ENCODE peak calls at places on chromosomes 16 and 17, in nine cellular contexts. One of them, this sample, is unnamed. For H3K36me3, the result is how much of the 10 kb centered on the place peaks cover.

GRCh38 chr16:29645699-29646187 is 17.3 kb upstream of the SPN start:
- DNase-seq in mesendoderm: peak
- DNase-seq in kidney: no peak
- DNase-seq in adipocyte: no peak
- DNase-seq in K562: peak
- DNase-seq in neuronal stem cell: no peak
- DNase-seq in IMR-90: no peak
- DNase-seq in DND-41: no peak
- DNase-seq in GM23248: no peak
- DNase-seq in this sample: no peak

GRCh38 chr17:19346351-19347255 is 15.9 kb downstream of the B9D1 start:
- DNase-seq in mesendoderm: no peak
- DNase-seq in kidney: peak
- DNase-seq in adipocyte: peak
- DNase-seq in K562: peak
- DNase-seq in neuronal stem cell: no peak
- DNase-seq in IMR-90: peak
- DNase-seq in DND-41: no peak
- DNase-seq in GM23248: peak
- DNase-seq in this sample: no peak

GRCh38 chr17:61488878-61489718 is 36.9 kb downstream of the TBX4 start:
- DNase-seq in mesendoderm: no peak
- DNase-seq in kidney: peak
- DNase-seq in adipocyte: no peak
- DNase-seq in K562: no peak
- DNase-seq in neuronal stem cell: no peak
- DNase-seq in IMR-90: no peak
- DNase-seq in DND-41: no peak
- DNase-seq in GM23248: no peak
- DNase-seq in this sample: no peak

GRCh38 chr17:82013341-82013740 is 9.3 kb downstream of the CENPX start:
- DNase-seq in mesendoderm: no peak
- DNase-seq in kidney: no peak
- DNase-seq in adipocyte: no peak
- DNase-seq in K562: no peak
- DNase-seq in neuronal stem cell: no peak
- DNase-seq in IMR-90: peak
- DNase-seq in DND-41: no peak
- DNase-seq in GM23248: no peak
- DNase-seq in this sample: no peak

GRCh38 chr16:14486520-14487303 is 143.3 kb downstream of the PARN start:
- DNase-seq in mesendoderm: peak
- DNase-seq in kidney: peak
- DNase-seq in adipocyte: peak
- DNase-seq in K562: peak
- DNase-seq in neuronal stem cell: no peak
- DNase-seq in IMR-90: peak
- DNase-seq in DND-41: no peak
- DNase-seq in GM23248: peak
- DNase-seq in this sample: peak

GRCh38 chr17:29051731-29052130 is 8.8 kb downstream of the PIPOX start:
- DNase-seq in mesendoderm: no peak
- DNase-seq in kidney: no peak
- DNase-seq in adipocyte: no peak
- DNase-seq in K562: no peak
- DNase-seq in neuronal stem cell: no peak
- DNase-seq in IMR-90: no peak
- DNase-seq in DND-41: no peak
- DNase-seq in GM23248: no peak
- DNase-seq in this sample: no peak

GRCh38 chr16:57761957-57762356 is 26.4 kb downstream of the KATNB1 start:
- DNase-seq in mesendoderm: no peak
- DNase-seq in kidney: peak
- DNase-seq in adipocyte: no peak
- DNase-seq in K562: no peak
- DNase-seq in neuronal stem cell: no peak
- DNase-seq in IMR-90: no peak
- DNase-seq in DND-41: no peak
- DNase-seq in GM23248: no peak
- DNase-seq in this sample: no peak

GRCh38 chr16:88810166-88810867 is 1.4 kb downstream of the APRT start:
- DNase-seq in mesendoderm: peak
- DNase-seq in kidney: no peak
- DNase-seq in adipocyte: no peak
- DNase-seq in K562: no peak
- DNase-seq in neuronal stem cell: no peak
- DNase-seq in IMR-90: no peak
- DNase-seq in DND-41: no peak
- DNase-seq in GM23248: peak
- DNase-seq in this sample: no peak

GRCh38 chr16:89700649-89701424 is 668 bp downstream of the SPATA2L start:
- DNase-seq in mesendoderm: peak
- DNase-seq in kidney: peak
- DNase-seq in adipocyte: peak
- DNase-seq in K562: peak
- DNase-seq in neuronal stem cell: no peak
- DNase-seq in IMR-90: peak
- DNase-seq in DND-41: no peak
- DNase-seq in GM23248: peak
- DNase-seq in this sample: peak

GRCh38 chr17:29294580-29294900 is 592 bp upstream of the NUFIP2 start:
- DNase-seq in mesendoderm: no peak
- DNase-seq in kidney: no peak
- DNase-seq in adipocyte: no peak
- DNase-seq in K562: no peak
- DNase-seq in neuronal stem cell: no peak
- DNase-seq in IMR-90: no peak
- DNase-seq in DND-41: no peak
- DNase-seq in GM23248: no peak
- DNase-seq in this sample: peak

GRCh38 chr17:49575524-49576120 is at the start of gene NXPH3:
- DNase-seq in mesendoderm: peak
- DNase-seq in kidney: peak
- DNase-seq in adipocyte: peak
- DNase-seq in K562: peak
- DNase-seq in neuronal stem cell: peak
- DNase-seq in IMR-90: peak
- DNase-seq in DND-41: no peak
- DNase-seq in GM23248: peak
- DNase-seq in this sample: peak
- H3K9ac ChIP-seq in mesendoderm: peak
- H3K9ac ChIP-seq in kidney: no peak
- H3K9ac ChIP-seq in adipocyte: peak
- H3K9ac ChIP-seq in K562: peak
- H3K9ac ChIP-seq in neuronal stem cell: peak
- H3K9ac ChIP-seq in IMR-90: peak
- H3K9ac ChIP-seq in DND-41: no peak
- H3K9ac ChIP-seq in GM23248: peak
- H3K9ac ChIP-seq in this sample: peak

GRCh38 chr17:80307994-80308671 is 47.5 kb downstream of the RNF213 start:
- DNase-seq in mesendoderm: peak
- DNase-seq in kidney: no peak
- DNase-seq in adipocyte: no peak
- DNase-seq in K562: no peak
- DNase-seq in neuronal stem cell: no peak
- DNase-seq in IMR-90: no peak
- DNase-seq in DND-41: no peak
- DNase-seq in GM23248: no peak
- DNase-seq in this sample: no peak
- H3K36me3 ChIP-seq in mesendoderm: under half
- H3K36me3 ChIP-seq in kidney: half or more
- H3K36me3 ChIP-seq in adipocyte: half or more
- H3K36me3 ChIP-seq in K562: under half
- H3K36me3 ChIP-seq in neuronal stem cell: under half
- H3K36me3 ChIP-seq in IMR-90: half or more
- H3K36me3 ChIP-seq in DND-41: half or more
- H3K36me3 ChIP-seq in GM23248: half or more
- H3K36me3 ChIP-seq in this sample: under half

GRCh38 chr17:9009096-9009495 is 12.2 kb upstream of the NTN1 start:
- DNase-seq in mesendoderm: no peak
- DNase-seq in kidney: no peak
- DNase-seq in adipocyte: no peak
- DNase-seq in K562: no peak
- DNase-seq in neuronal stem cell: no peak
- DNase-seq in IMR-90: no peak
- DNase-seq in DND-41: no peak
- DNase-seq in GM23248: no peak
- DNase-seq in this sample: no peak

GRCh38 chr17:9006175-9006767 is 15.0 kb upstream of the NTN1 start:
- DNase-seq in mesendoderm: no peak
- DNase-seq in kidney: no peak
- DNase-seq in adipocyte: no peak
- DNase-seq in K562: no peak
- DNase-seq in neuronal stem cell: no peak
- DNase-seq in IMR-90: no peak
- DNase-seq in DND-41: no peak
- DNase-seq in GM23248: no peak
- DNase-seq in this sample: no peak

GRCh38 chr17:9007052-9007714 is 14.1 kb upstream of the NTN1 start:
- DNase-seq in mesendoderm: no peak
- DNase-seq in kidney: no peak
- DNase-seq in adipocyte: no peak
- DNase-seq in K562: no peak
- DNase-seq in neuronal stem cell: no peak
- DNase-seq in IMR-90: no peak
- DNase-seq in DND-41: no peak
- DNase-seq in GM23248: no peak
- DNase-seq in this sample: no peak

GRCh38 chr17:9009737-9010136 is 11.6 kb upstream of the NTN1 start:
- DNase-seq in mesendoderm: no peak
- DNase-seq in kidney: no peak
- DNase-seq in adipocyte: no peak
- DNase-seq in K562: no peak
- DNase-seq in neuronal stem cell: no peak
- DNase-seq in IMR-90: no peak
- DNase-seq in DND-41: no peak
- DNase-seq in GM23248: no peak
- DNase-seq in this sample: no peak

DNA sequence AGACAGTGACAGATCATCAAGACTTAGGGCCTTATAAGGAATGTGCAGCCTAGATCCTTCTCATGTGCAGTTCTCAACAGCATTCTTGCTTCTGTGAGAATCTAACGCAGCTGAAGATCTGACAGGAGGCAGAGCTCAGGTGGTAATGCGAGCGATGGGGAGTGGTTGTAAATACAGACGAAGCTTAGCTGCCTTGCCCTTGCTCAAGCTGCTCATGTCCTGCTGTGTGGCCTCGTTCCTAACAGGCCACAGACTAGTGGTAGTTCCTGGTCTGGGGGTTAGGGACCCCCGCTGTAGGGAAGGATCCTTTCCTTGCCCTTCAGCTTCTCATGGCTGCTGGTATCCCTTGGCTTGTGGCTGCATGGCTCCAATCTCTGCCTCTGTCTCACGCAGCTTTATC is 10.3 kb upstream of the NTN1 start:
- DNase-seq in mesendoderm: no peak
- DNase-seq in kidney: no peak
- DNase-seq in adipocyte: no peak
- DNase-seq in K562: no peak
- DNase-seq in neuronal stem cell: no peak
- DNase-seq in IMR-90: no peak
- DNase-seq in DND-41: no peak
- DNase-seq in GM23248: no peak
- DNase-seq in this sample: no peak
- H3K9ac ChIP-seq in mesendoderm: no peak
- H3K9ac ChIP-seq in kidney: no peak
- H3K9ac ChIP-seq in adipocyte: no peak
- H3K9ac ChIP-seq in K562: no peak
- H3K9ac ChIP-seq in neuronal stem cell: no peak
- H3K9ac ChIP-seq in IMR-90: no peak
- H3K9ac ChIP-seq in DND-41: no peak
- H3K9ac ChIP-seq in GM23248: no peak
- H3K9ac ChIP-seq in this sample: no peak

GRCh38 chr17:7903154-7904103 is 12.7 kb downstream of the RNF227 start:
- DNase-seq in mesendoderm: peak
- DNase-seq in kidney: no peak
- DNase-seq in adipocyte: no peak
- DNase-seq in K562: no peak
- DNase-seq in neuronal stem cell: no peak
- DNase-seq in IMR-90: no peak
- DNase-seq in DND-41: no peak
- DNase-seq in GM23248: no peak
- DNase-seq in this sample: peak
- H3K36me3 ChIP-seq in mesendoderm: under half
- H3K36me3 ChIP-seq in kidney: half or more
- H3K36me3 ChIP-seq in adipocyte: half or more
- H3K36me3 ChIP-seq in K562: half or more
- H3K36me3 ChIP-seq in neuronal stem cell: under half
- H3K36me3 ChIP-seq in IMR-90: half or more
- H3K36me3 ChIP-seq in DND-41: half or more
- H3K36me3 ChIP-seq in GM23248: under half
- H3K36me3 ChIP-seq in this sample: under half

GRCh38 chr17:65973237-65973636 is 218.7 kb downstream of the CEP112 start:
- DNase-seq in mesendoderm: no peak
- DNase-seq in kidney: no peak
- DNase-seq in adipocyte: peak
- DNase-seq in K562: no peak
- DNase-seq in neuronal stem cell: no peak
- DNase-seq in IMR-90: no peak
- DNase-seq in DND-41: no peak
- DNase-seq in GM23248: no peak
- DNase-seq in this sample: no peak

GRCh38 chr17:65975878-65976277 is 216.1 kb downstream of the CEP112 start:
- DNase-seq in mesendoderm: peak
- DNase-seq in kidney: no peak
- DNase-seq in adipocyte: no peak
- DNase-seq in K562: no peak
- DNase-seq in neuronal stem cell: peak
- DNase-seq in IMR-90: no peak
- DNase-seq in DND-41: no peak
- DNase-seq in GM23248: no peak
- DNase-seq in this sample: peak

GRCh38 chr17:65984299-65984698 is 207.6 kb downstream of the CEP112 start:
- DNase-seq in mesendoderm: no peak
- DNase-seq in kidney: no peak
- DNase-seq in adipocyte: peak
- DNase-seq in K562: no peak
- DNase-seq in neuronal stem cell: no peak
- DNase-seq in IMR-90: peak
- DNase-seq in DND-41: no peak
- DNase-seq in GM23248: peak
- DNase-seq in this sample: no peak

GRCh38 chr17:65978881-65979280 is 213.1 kb downstream of the CEP112 start:
- DNase-seq in mesendoderm: no peak
- DNase-seq in kidney: no peak
- DNase-seq in adipocyte: peak
- DNase-seq in K562: no peak
- DNase-seq in neuronal stem cell: no peak
- DNase-seq in IMR-90: peak
- DNase-seq in DND-41: no peak
- DNase-seq in GM23248: no peak
- DNase-seq in this sample: peak
- H3K9ac ChIP-seq in mesendoderm: no peak
- H3K9ac ChIP-seq in kidney: no peak
- H3K9ac ChIP-seq in adipocyte: no peak
- H3K9ac ChIP-seq in K562: no peak
- H3K9ac ChIP-seq in neuronal stem cell: no peak
- H3K9ac ChIP-seq in IMR-90: no peak
- H3K9ac ChIP-seq in DND-41: no peak
- H3K9ac ChIP-seq in GM23248: no peak
- H3K9ac ChIP-seq in this sample: no peak

GRCh38 chr16:11432856-11433395 is 87.7 kb downstream of the RMI2 start:
- DNase-seq in mesendoderm: no peak
- DNase-seq in kidney: no peak
- DNase-seq in adipocyte: no peak
- DNase-seq in K562: no peak
- DNase-seq in neuronal stem cell: no peak
- DNase-seq in IMR-90: no peak
- DNase-seq in DND-41: no peak
- DNase-seq in GM23248: no peak
- DNase-seq in this sample: no peak
- H3K36me3 ChIP-seq in mesendoderm: under half
- H3K36me3 ChIP-seq in kidney: under half
- H3K36me3 ChIP-seq in adipocyte: under half
- H3K36me3 ChIP-seq in K562: under half
- H3K36me3 ChIP-seq in neuronal stem cell: under half
- H3K36me3 ChIP-seq in IMR-90: under half
- H3K36me3 ChIP-seq in DND-41: under half
- H3K36me3 ChIP-seq in GM23248: under half
- H3K36me3 ChIP-seq in this sample: under half